ENCODE peak calls at places on chromosomes 12 and 14, in six cellular contexts. One of them, this sample, is unnamed.

GRCh38 chr12:12913626-12914388 is 22.4 kb downstream of the GPRC5A start:
- DNase-seq in GM12891: no peak
- DNase-seq in GM12878: no peak
- DNase-seq in H1: no peak
- DNase-seq in K562: no peak
- DNase-seq in HepG2: no peak
- DNase-seq in this sample: no peak

GRCh38 chr12:69898236-69898635 is 73.2 kb downstream of the MYRFL start:
- DNase-seq in HepG2: no peak
- DNase-seq in GM12891: no peak
- DNase-seq in GM12878: no peak
- DNase-seq in K562: no peak
- DNase-seq in H1: no peak
- DNase-seq in this sample: no peak

GRCh38 chr12:94225924-94226630 is 77.7 kb downstream of the PLXNC1 start:
- DNase-seq in H1: peak
- DNase-seq in GM12891: no peak
- DNase-seq in HepG2: no peak
- DNase-seq in K562: no peak
- DNase-seq in GM12878: no peak
- DNase-seq in this sample: no peak

GRCh38 chr14:70416322-70416716 is 571 bp downstream of the SYNJ2BP start:
- DNase-seq in GM12878: no peak
- DNase-seq in GM12891: no peak
- DNase-seq in K562: no peak
- DNase-seq in H1: no peak
- DNase-seq in HepG2: no peak
- DNase-seq in this sample: no peak

GRCh38 chr12:58326534-58326933 is 385.2 kb downstream of the ATP23 start:
- DNase-seq in H1: no peak
- DNase-seq in GM12891: no peak
- DNase-seq in K562: no peak
- DNase-seq in HepG2: no peak
- DNase-seq in GM12878: no peak
- DNase-seq in this sample: no peak

GRCh38 chr12:88707800-88708199 is 127.5 kb upstream of the KITLG start:
- DNase-seq in H1: no peak
- DNase-seq in K562: no peak
- DNase-seq in GM12878: no peak
- DNase-seq in GM12891: no peak
- DNase-seq in HepG2: no peak
- DNase-seq in this sample: no peak

GRCh38 chr14:93113678-93114067 is 2.1 kb downstream of the ITPK1 start:
- DNase-seq in H1: no peak
- DNase-seq in GM12891: no peak
- DNase-seq in GM12878: no peak
- DNase-seq in K562: no peak
- DNase-seq in HepG2: no peak
- DNase-seq in this sample: no peak

GRCh38 chr14:54738009-54738408 is 164.6 kb downstream of the GCH1 start:
- DNase-seq in GM12891: no peak
- DNase-seq in K562: no peak
- DNase-seq in GM12878: no peak
- DNase-seq in HepG2: no peak
- DNase-seq in H1: no peak
- DNase-seq in this sample: no peak

GRCh38 chr14:23183076-23183475 is 384 bp downstream of the SLC7A8 start:
- DNase-seq in HepG2: no peak
- DNase-seq in GM12891: no peak
- DNase-seq in GM12878: no peak
- DNase-seq in K562: no peak
- DNase-seq in H1: no peak
- DNase-seq in this sample: no peak

GRCh38 chr14:100381386-100382105 is 58.4 kb downstream of the SLC25A47 start:
- DNase-seq in HepG2: no peak
- DNase-seq in GM12878: no peak
- DNase-seq in H1: no peak
- DNase-seq in K562: no peak
- DNase-seq in GM12891: no peak
- DNase-seq in this sample: no peak

GRCh38 chr12:44817687-44818086 is 58.4 kb downstream of the NELL2 start:
- DNase-seq in HepG2: no peak
- DNase-seq in K562: peak
- DNase-seq in H1: no peak
- DNase-seq in GM12878: no peak
- DNase-seq in GM12891: no peak
- DNase-seq in this sample: no peak

GRCh38 chr12:32399373-32400113 is at the start of gene FGD4:
- DNase-seq in K562: peak
- DNase-seq in GM12891: peak
- DNase-seq in H1: peak
- DNase-seq in HepG2: peak
- DNase-seq in GM12878: no peak
- DNase-seq in this sample: peak

GRCh38 chr14:53842938-53843337 is 113.7 kb downstream of the BMP4 start:
- DNase-seq in K562: no peak
- DNase-seq in GM12891: no peak
- DNase-seq in H1: no peak
- DNase-seq in GM12878: no peak
- DNase-seq in HepG2: peak
- DNase-seq in this sample: no peak

GRCh38 chr12:28051516-28052456 is 79.3 kb upstream of the PTHLH start:
- DNase-seq in K562: no peak
- DNase-seq in H1: no peak
- DNase-seq in HepG2: no peak
- DNase-seq in GM12878: no peak
- DNase-seq in GM12891: no peak
- DNase-seq in this sample: no peak

GRCh38 chr14:50344831-50345563 is 32.9 kb downstream of the DMAC2L start:
- DNase-seq in HepG2: no peak
- DNase-seq in GM12878: no peak
- DNase-seq in GM12891: no peak
- DNase-seq in K562: no peak
- DNase-seq in H1: no peak
- DNase-seq in this sample: no peak

GRCh38 chr14:37131205-37131604 is 41.2 kb downstream of the SLC25A21 start:
- DNase-seq in GM12878: no peak
- DNase-seq in GM12891: no peak
- DNase-seq in H1: no peak
- DNase-seq in K562: no peak
- DNase-seq in HepG2: no peak
- DNase-seq in this sample: no peak

GRCh38 chr12:43501705-43502104 is 50.3 kb downstream of the ADAMTS20 start:
- DNase-seq in GM12891: no peak
- DNase-seq in HepG2: peak
- DNase-seq in H1: no peak
- DNase-seq in GM12878: no peak
- DNase-seq in K562: no peak
- DNase-seq in this sample: no peak

GRCh38 chr12:54381136-54381535 is 3.4 kb downstream of the ZNF385A start:
- DNase-seq in H1: no peak
- DNase-seq in GM12891: no peak
- DNase-seq in GM12878: no peak
- DNase-seq in HepG2: no peak
- DNase-seq in K562: no peak
- DNase-seq in this sample: no peak

GRCh38 chr12:54376596-54377468 is 7.7 kb downstream of the ZNF385A start:
- DNase-seq in GM12878: no peak
- DNase-seq in K562: no peak
- DNase-seq in GM12891: no peak
- DNase-seq in H1: no peak
- DNase-seq in HepG2: no peak
- DNase-seq in this sample: no peak

GRCh38 chr12:54377797-54378515 is 6.6 kb downstream of the ZNF385A start:
- DNase-seq in GM12891: no peak
- DNase-seq in HepG2: no peak
- DNase-seq in GM12878: no peak
- DNase-seq in H1: no peak
- DNase-seq in K562: no peak
- DNase-seq in this sample: no peak

GRCh38 chr12:54378791-54379400 is 5.6 kb downstream of the ZNF385A start:
- DNase-seq in GM12891: no peak
- DNase-seq in K562: peak
- DNase-seq in H1: peak
- DNase-seq in GM12878: no peak
- DNase-seq in HepG2: peak
- DNase-seq in this sample: no peak

DNA sequence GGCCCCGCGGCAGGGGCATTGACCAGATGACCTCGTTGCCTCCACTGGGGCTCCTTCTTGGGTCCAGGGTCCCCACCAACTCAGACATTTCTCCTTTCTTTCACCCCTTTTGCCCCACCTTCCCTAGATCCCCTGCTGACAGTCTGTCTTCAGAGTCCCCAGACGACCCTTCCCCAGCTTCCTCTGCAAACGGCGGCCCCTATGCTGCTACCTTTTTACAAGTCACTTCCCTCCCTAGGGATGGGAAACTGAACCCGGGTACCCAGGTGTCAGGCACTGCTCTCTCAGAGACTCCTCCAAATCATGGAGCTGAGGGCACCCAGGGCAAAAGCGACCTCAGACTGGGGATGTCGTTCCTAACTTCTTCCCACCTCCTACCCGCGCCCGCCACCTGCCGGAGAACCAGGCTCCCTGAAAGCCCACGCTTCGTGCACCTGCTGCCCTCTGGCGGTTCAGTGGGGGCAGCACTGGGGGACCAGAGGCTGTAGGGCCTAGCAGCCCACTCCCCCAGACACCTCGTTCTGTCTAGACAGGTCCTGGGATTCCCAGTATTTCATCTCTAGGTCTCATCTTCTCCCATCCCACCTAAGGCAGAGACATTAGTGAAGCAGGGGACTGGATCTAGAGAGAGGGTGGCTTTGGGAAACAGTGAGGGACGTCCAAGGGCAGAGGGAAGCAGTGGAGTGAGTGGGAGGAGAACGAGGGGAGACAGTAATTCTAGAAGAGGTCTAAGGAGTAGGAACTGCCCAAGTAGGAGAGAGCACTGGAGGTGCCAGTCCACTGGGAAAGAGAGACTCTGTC is 4.9 kb downstream of the ZNF385A start:
- DNase-seq in GM12891: peak
- DNase-seq in HepG2: peak
- DNase-seq in K562: peak
- DNase-seq in GM12878: no peak
- DNase-seq in H1: peak
- DNase-seq in this sample: peak
- TF ChIP-seq POLR2AphosphoS5 in GM12891: no peak
- TF ChIP-seq POLR2AphosphoS5 in HepG2: no peak
- TF ChIP-seq POLR2AphosphoS5 in K562: no peak
- TF ChIP-seq POLR2AphosphoS5 in GM12878: no peak
- TF ChIP-seq POLR2AphosphoS5 in H1: no peak
- TF ChIP-seq POLR2AphosphoS5 in this sample: no peak

GRCh38 chr14:64213853-64214570 is 80.2 kb downstream of the ESR2 start:
- DNase-seq in GM12878: no peak
- DNase-seq in H1: no peak
- DNase-seq in HepG2: no peak
- DNase-seq in GM12891: no peak
- DNase-seq in K562: no peak
- DNase-seq in this sample: no peak

GRCh38 chr14:64217318-64217717 is 76.9 kb downstream of the ESR2 start:
- DNase-seq in HepG2: no peak
- DNase-seq in GM12891: no peak
- DNase-seq in K562: no peak
- DNase-seq in GM12878: no peak
- DNase-seq in H1: no peak
- DNase-seq in this sample: no peak

GRCh38 chr14:64215978-64216377 is 78.2 kb downstream of the ESR2 start:
- DNase-seq in H1: no peak
- DNase-seq in K562: no peak
- DNase-seq in GM12891: no peak
- DNase-seq in HepG2: no peak
- DNase-seq in GM12878: no peak
- DNase-seq in this sample: no peak

GRCh38 chr14:64213079-64213478 is 81.1 kb downstream of the ESR2 start:
- DNase-seq in GM12878: no peak
- DNase-seq in H1: no peak
- DNase-seq in K562: no peak
- DNase-seq in HepG2: no peak
- DNase-seq in GM12891: no peak
- DNase-seq in this sample: no peak

DNA sequence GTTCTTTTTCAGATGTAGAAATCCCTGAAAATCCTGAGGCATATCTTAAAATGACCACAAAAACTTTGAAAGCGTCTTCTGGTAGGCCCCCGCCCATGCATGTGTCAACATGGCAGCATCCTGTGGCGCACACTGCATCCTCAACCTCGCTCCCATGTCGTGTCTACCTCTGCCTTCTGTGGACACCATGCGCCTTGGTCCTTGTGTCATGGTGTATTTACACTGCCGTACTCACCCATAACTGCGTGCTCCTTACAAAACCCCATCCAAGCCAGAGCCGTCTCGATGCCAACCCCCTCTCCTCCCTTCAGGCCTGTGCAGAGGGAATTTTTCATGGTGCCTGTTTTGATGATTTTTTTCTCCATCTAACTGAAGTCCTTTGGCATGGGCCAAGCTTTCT is 78.9 kb downstream of the ESR2 start:
- DNase-seq in GM12891: no peak
- DNase-seq in HepG2: no peak
- DNase-seq in GM12878: no peak
- DNase-seq in H1: no peak
- DNase-seq in K562: no peak
- DNase-seq in this sample: no peak
- TF ChIP-seq TAF1 in GM12891: no peak
- TF ChIP-seq TAF1 in HepG2: no peak
- TF ChIP-seq TAF1 in GM12878: no peak
- TF ChIP-seq TAF1 in H1: no peak
- TF ChIP-seq TAF1 in K562: no peak
- TF ChIP-seq TAF1 in this sample: no peak

DNA sequence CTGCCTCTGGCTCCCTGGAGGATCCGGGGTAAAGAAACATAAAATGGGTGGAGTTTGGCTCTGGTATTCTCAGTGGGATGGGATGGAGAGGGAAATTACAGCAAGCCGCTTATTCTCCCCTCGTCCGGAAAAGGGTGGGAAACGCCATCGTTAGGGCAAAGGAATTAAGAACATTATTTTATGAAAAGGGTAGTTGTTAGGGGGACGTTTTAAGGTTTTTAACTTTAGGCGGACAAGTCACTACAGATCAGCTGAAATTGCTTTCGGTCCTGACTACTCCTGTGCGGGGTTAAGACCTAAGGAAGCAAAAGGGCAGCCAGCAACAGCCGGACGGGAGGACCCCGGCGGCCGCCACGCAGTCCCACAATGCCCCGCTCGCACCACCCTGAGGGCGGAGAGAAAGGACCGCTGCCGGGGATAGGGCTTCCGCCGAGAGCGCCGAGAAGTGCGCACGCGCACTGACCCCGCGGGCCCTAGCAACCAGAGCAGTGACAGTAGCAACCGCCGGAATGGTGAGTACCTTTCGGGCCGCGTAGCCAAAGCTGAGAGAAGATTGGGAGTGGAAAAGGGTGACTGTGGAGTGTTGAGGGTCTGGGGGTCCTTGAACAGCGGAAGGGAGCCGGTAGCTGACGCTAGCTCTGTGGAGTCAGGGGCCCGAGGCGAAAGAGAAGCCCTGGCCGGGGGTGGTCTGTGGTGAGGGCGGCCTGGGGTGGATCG is at the start of gene DNAL1:
- DNase-seq in K562: peak
- DNase-seq in H1: peak
- DNase-seq in HepG2: peak
- DNase-seq in GM12878: peak
- DNase-seq in GM12891: peak
- DNase-seq in this sample: peak
- TF ChIP-seq POLR2A in K562: peak
- TF ChIP-seq POLR2A in H1: peak
- TF ChIP-seq POLR2A in HepG2: peak
- TF ChIP-seq POLR2A in GM12878: peak
- TF ChIP-seq POLR2A in GM12891: peak
- TF ChIP-seq POLR2A in this sample: peak

GRCh38 chr12:113471619-113472171 is at the start of gene LHX5:
- DNase-seq in HepG2: no peak
- DNase-seq in H1: no peak
- DNase-seq in K562: peak
- DNase-seq in GM12891: peak
- DNase-seq in GM12878: no peak
- DNase-seq in this sample: no peak
- TF ChIP-seq POLR2AphosphoS5 in HepG2: no peak
- TF ChIP-seq POLR2AphosphoS5 in H1: no peak
- TF ChIP-seq POLR2AphosphoS5 in K562: no peak
- TF ChIP-seq POLR2AphosphoS5 in GM12891: no peak
- TF ChIP-seq POLR2AphosphoS5 in GM12878: no peak
- TF ChIP-seq POLR2AphosphoS5 in this sample: no peak

This sample was measured in GM12892.